ENCODE peak calls at places on chromosomes 5 and 9, in ten cellular contexts. O, J, S, K, L, Q, M, D, H and T are unnamed samples.

GRCh38 chr9:8627944-8628679 is 828.5 kb upstream of the DMAC1 start:
- DNase-seq in S (no peak), H (no peak), J (no peak), L (no peak), Q (no peak), K (no peak), O (no peak), D (no peak), M (no peak), T (no peak)

GRCh38 chr5:151310932-151311331 is 7.4 kb upstream of the SLC36A3 start:
- DNase-seq in H (no peak), J (no peak), S (no peak), D (no peak), Q (no peak), L (no peak), M (no peak), K (no peak), O (no peak), T (no peak)

GRCh38 chr5:178471666-178472065 is 118.5 kb downstream of the COL23A1 start:
- DNase-seq in S (no peak), K (no peak), D (no peak), J (no peak), H (no peak), Q (no peak), L (peak), O (no peak), M (no peak), T (no peak)

GRCh38 chr5:99285606-99286005 is 356.8 kb upstream of the CHD1 start:
- DNase-seq in D (no peak), K (no peak), J (no peak), S (no peak), M (no peak), Q (no peak), O (no peak), H (no peak), L (no peak), T (no peak)

GRCh38 chr5:53069626-53070025 is 39.9 kb downstream of the MOCS2 start:
- DNase-seq in O (no peak), L (no peak), H (no peak), K (no peak), S (no peak), D (no peak), M (peak), J (no peak), Q (no peak), T (no peak)

GRCh38 chr9:126532951-126533910 is 80.5 kb upstream of the LMX1B start:
- DNase-seq in M (no peak), K (no peak), S (no peak), J (no peak), L (no peak), H (no peak), Q (no peak), O (no peak), D (peak), T (no peak)

GRCh38 chr5:167804512-167805220 is 486.8 kb upstream of the WWC1 start:
- DNase-seq in M (no peak), J (no peak), S (no peak), L (no peak), K (no peak), O (no peak), H (no peak), Q (no peak), D (no peak), T (no peak)

GRCh38 chr9:20844916-20845315 is 160.9 kb downstream of the FOCAD start:
- DNase-seq in D (no peak), O (no peak), H (no peak), M (peak), Q (no peak), K (no peak), J (no peak), L (no peak), S (no peak), T (no peak)

GRCh38 chr9:32554107-32554506 is 1.7 kb upstream of the TOPORS start:
- DNase-seq in L (no peak), M (peak), O (no peak), S (no peak), H (no peak), Q (no peak), J (no peak), K (no peak), D (no peak), T (no peak)

GRCh38 chr9:119793272-119793671 is 424.0 kb upstream of the BRINP1 start:
- DNase-seq in M (no peak), S (no peak), Q (no peak), K (no peak), D (no peak), O (no peak), L (no peak), H (no peak), J (no peak), T (no peak)

GRCh38 chr9:69961834-69962233 is 81.8 kb upstream of the MAMDC2 start:
- DNase-seq in O (no peak), H (peak), K (no peak), S (no peak), D (no peak), Q (no peak), M (no peak), L (no peak), J (no peak), T (no peak)

GRCh38 chr9:102273952-102274351 is 535.5 kb upstream of the GRIN3A start:
- DNase-seq in M (no peak), O (no peak), H (no peak), Q (no peak), L (no peak), J (no peak), S (no peak), D (no peak), K (no peak), T (no peak)

GRCh38 chr9:38018964-38019602 is 49.9 kb downstream of the SHB start:
- DNase-seq in O (no peak), J (no peak), Q (no peak), L (no peak), M (peak), H (peak), K (no peak), D (no peak), S (no peak), T (no peak)

GRCh38 chr5:167629634-167630033 is 661.8 kb upstream of the WWC1 start:
- DNase-seq in K (no peak), H (no peak), L (no peak), Q (no peak), O (no peak), D (no peak), J (no peak), M (no peak), S (no peak), T (no peak)

GRCh38 chr5:102539598-102539997 is 40.8 kb upstream of the SLCO6A1 start:
- DNase-seq in H (no peak), M (no peak), D (no peak), K (no peak), O (no peak), J (peak), S (no peak), Q (no peak), L (no peak), T (no peak)

GRCh38 chr9:73162987-73163763 is 11.5 kb downstream of the ANXA1 start:
- DNase-seq in M (no peak), O (no peak), J (no peak), Q (no peak), D (no peak), S (no peak), K (no peak), L (no peak), H (no peak), T (no peak)

GRCh38 chr9:81629440-81629839 is 59.9 kb downstream of the TLE1 start:
- DNase-seq in D (no peak), K (no peak), H (no peak), M (no peak), O (no peak), L (no peak), S (no peak), J (no peak), Q (no peak), T (no peak)

GRCh38 chr9:19732570-19732969 is 56.3 kb downstream of the SLC24A2 start:
- DNase-seq in H (no peak), O (no peak), J (no peak), S (no peak), Q (no peak), K (no peak), L (no peak), D (no peak), M (no peak), T (no peak)

GRCh38 chr9:7186175-7186574 is 428.4 kb downstream of the KDM4C start:
- DNase-seq in K (peak), J (no peak), O (no peak), D (no peak), M (peak), L (no peak), S (no peak), H (no peak), Q (peak), T (no peak)

GRCh38 chr5:180779985-180780610 is 22.5 kb downstream of the MGAT1 start:
- DNase-seq in M (no peak), S (no peak), O (no peak), J (no peak), H (no peak), D (no peak), L (no peak), Q (no peak), K (no peak), T (no peak)

GRCh38 chr5:145971108-145971507 is 34.7 kb downstream of the SH3RF2 start:
- DNase-seq in K (no peak), O (no peak), M (peak), L (no peak), Q (no peak), J (no peak), S (no peak), D (no peak), H (no peak), T (no peak)

GRCh38 chr9:9362332-9362731 is 1250.5 kb downstream of the PTPRD start:
- DNase-seq in S (no peak), H (no peak), K (no peak), D (no peak), L (no peak), M (no peak), Q (no peak), J (no peak), O (no peak), T (no peak)

DNA sequence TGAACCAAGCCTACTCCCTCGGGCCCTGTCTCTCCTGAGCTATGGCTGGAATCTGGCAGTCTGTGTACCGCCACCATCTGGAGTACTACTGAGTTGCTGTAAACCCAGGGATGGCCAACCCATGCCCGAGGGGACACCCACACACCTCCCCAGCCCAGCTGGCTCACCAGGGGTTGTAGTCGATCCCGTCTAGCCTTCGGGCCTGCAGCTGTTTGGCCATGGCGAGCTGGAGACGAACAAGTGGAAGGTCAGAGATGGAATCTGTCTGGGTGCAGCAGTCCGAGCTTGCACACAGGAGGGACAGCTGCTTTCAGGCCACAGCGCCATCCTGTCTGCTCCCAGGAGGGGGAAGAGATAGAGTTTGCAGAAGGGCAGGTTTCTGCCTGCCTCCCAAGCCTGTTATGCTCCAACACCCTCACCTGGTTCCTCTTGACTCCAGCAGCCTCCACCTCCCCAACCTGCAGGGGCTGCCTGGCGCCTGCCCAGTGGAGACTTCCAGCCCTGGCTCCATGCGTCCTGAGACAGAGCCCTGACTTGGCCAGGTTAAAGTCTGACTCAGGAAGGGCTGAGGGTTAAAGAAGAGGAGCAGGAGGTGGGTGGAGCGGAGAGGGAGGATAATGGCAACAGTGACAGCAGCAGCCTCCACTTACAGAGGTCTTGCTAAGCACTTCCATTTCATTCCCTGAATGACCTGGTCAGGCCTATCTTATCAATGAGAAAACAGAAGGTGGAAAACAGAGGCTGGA is 15.8 kb upstream of the SPOUT1 start:
- DNase-seq in K (peak), J (no peak), O (no peak), L (peak), Q (no peak), M (no peak), H (no peak), S (no peak), D (no peak), T (no peak)
- TF ChIP-seq CTCF in K (no peak), J (no peak), O (no peak), L (peak), Q (no peak), M (no peak), H (no peak), S (no peak), D (no peak), T (no peak)

GRCh38 chr5:69170969-69171368 is 4.0 kb downstream of the CCNB1 start:
- DNase-seq in L (no peak), M (no peak), J (no peak), D (no peak), O (no peak), H (no peak), K (no peak), Q (no peak), S (no peak), T (no peak)

GRCh38 chr5:69167488-69167845 is 517 bp downstream of the CCNB1 start:
- DNase-seq in O (no peak), S (no peak), D (no peak), J (no peak), M (peak), L (no peak), Q (no peak), K (no peak), H (no peak), T (peak)

GRCh38 chr5:69166686-69167487 is at the start of gene CCNB1:
- DNase-seq in S (peak), Q (peak), J (peak), H (peak), K (peak), D (peak), M (peak), L (peak), O (peak), T (peak)
- TF ChIP-seq CTCF in S (no peak), Q (no peak), J (no peak), H (no peak), K (no peak), D (peak), M (no peak), L (no peak), O (no peak), T (no peak)

GRCh38 chr5:90849939-90850338 is 291.3 kb downstream of the ADGRV1 start:
- DNase-seq in H (no peak), Q (no peak), O (no peak), S (no peak), L (no peak), J (no peak), D (no peak), K (no peak), M (no peak), T (no peak)
- TF ChIP-seq CTCF in H (no peak), Q (no peak), O (no peak), S (no peak), L (no peak), J (no peak), D (no peak), K (no peak), M (no peak), T (no peak)

GRCh38 chr9:134643306-134643705 is 1.7 kb downstream of the COL5A1 start:
- DNase-seq in D (no peak), O (no peak), Q (no peak), K (no peak), L (no peak), H (no peak), J (no peak), S (no peak), M (peak), T (no peak)

GRCh38 chr9:134641173-134641985 is at the start of gene COL5A1:
- DNase-seq in J (no peak), O (no peak), D (peak), S (no peak), L (peak), H (no peak), Q (peak), M (peak), K (peak), T (peak)

GRCh38 chr9:134640491-134641172 is 971 bp upstream of the COL5A1 start:
- DNase-seq in L (no peak), S (no peak), O (no peak), K (no peak), H (no peak), D (no peak), M (no peak), J (no peak), Q (no peak), T (no peak)

GRCh38 chr9:134641989-134642384 is 384 bp downstream of the COL5A1 start:
- DNase-seq in S (no peak), M (no peak), J (no peak), K (no peak), Q (no peak), L (no peak), D (no peak), H (no peak), O (no peak), T (no peak)

DNA sequence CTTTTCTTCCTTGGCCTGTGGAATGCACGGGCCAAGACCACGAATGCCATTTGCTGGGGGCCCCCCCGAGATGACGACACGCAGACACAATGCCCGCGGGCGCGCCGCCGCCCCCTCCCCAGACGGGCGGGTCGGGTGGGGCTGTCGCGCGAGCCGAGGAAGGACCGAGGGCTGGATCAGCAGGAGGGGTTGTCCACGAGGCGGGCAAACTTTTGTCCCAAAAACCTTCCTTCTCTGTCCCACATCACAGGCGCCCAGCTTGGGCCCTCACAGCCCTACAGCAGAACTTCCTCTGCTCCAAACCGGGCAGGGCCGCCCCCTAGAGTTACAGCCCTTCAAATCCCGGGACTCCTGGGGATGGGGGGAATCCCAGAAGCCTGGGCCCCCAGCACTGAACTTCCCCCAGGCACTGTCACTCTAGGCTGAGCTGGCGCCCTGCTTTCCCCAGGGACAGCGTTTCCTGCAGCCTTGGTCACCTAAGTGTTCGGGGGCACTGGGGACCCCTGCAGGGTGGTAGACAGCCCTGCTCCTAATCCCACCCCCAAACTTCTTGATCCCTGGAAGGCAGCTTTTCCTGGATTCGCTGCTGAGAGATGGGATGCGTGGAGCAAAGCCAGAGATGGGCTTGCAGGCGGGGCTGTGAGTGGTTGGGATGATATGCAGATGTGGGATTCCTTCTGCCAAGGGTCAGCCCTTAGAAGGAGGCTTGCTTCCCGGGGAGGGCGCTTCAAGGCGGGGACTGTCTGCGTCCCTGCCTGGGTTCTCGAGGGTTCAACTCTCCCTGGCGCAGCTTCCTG is 980 bp downstream of the COL5A1 start:
- DNase-seq in D (no peak), K (peak), M (peak), H (no peak), L (peak), S (no peak), O (no peak), J (no peak), Q (peak), T (peak)
- TF ChIP-seq CTCF in D (no peak), K (no peak), M (peak), H (no peak), L (no peak), S (no peak), O (no peak), J (no peak), Q (no peak), T (no peak)

DNA sequence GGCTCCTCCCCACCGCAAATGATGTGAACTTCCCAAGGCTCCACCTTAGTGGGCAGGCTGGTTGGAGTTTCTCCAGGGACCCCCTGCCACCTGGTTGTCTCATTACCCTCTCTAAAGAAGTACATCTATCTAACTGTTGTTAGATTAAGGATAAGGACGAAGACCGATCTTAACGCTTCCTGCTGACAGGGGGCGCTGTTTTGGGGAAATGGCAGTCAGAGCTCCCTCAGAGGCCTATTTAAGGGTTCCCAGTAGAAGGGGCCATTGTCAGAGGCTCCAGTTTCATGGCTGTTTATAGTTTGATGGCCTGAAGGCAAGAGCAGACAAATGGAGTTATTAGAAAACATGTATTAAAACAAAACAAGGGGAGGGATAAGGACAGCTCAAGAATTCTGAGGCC is 100.1 kb downstream of the SPEF2 start:
- DNase-seq in H (no peak), J (no peak), K (peak), D (no peak), O (no peak), M (no peak), S (no peak), L (no peak), Q (no peak), T (no peak)
- TF ChIP-seq CTCF in H (no peak), J (no peak), K (no peak), D (no peak), O (no peak), M (no peak), S (no peak), L (no peak), Q (no peak), T (no peak)

GRCh38 chr9:124038239-124038638 is 26.7 kb downstream of the LHX2 start:
- DNase-seq in M (no peak), O (no peak), Q (no peak), L (no peak), J (no peak), K (no peak), D (no peak), H (no peak), S (no peak), T (no peak)

GRCh38 chr9:124040186-124040920 is 28.8 kb downstream of the LHX2 start:
- DNase-seq in S (no peak), Q (no peak), H (no peak), O (no peak), D (no peak), L (peak), J (no peak), K (no peak), M (no peak), T (no peak)

GRCh38 chr9:124036578-124036977 is 25.0 kb downstream of the LHX2 start:
- DNase-seq in J (no peak), D (no peak), K (no peak), Q (no peak), M (no peak), O (no peak), L (no peak), H (no peak), S (no peak), T (no peak)

GRCh38 chr9:124038790-124039633 is 27.4 kb downstream of the LHX2 start:
- DNase-seq in O (no peak), D (no peak), Q (no peak), H (no peak), L (no peak), M (no peak), J (no peak), S (no peak), K (no peak), T (no peak)

GRCh38 chr9:124037790-124038189 is 26.2 kb downstream of the LHX2 start:
- DNase-seq in Q (no peak), D (no peak), M (no peak), S (no peak), K (no peak), L (no peak), J (no peak), H (no peak), O (no peak), T (no peak)
- TF ChIP-seq CTCF in Q (no peak), D (no peak), M (peak), S (no peak), K (no peak), L (peak), J (no peak), H (no peak), O (no peak), T (no peak)

GRCh38 chr5:171162602-171163001 is 146.4 kb upstream of the TLX3 start:
- DNase-seq in Q (no peak), M (peak), O (no peak), D (no peak), L (peak), S (no peak), K (peak), J (peak), H (no peak), T (peak)
- TF ChIP-seq CTCF in Q (peak), M (peak), O (no peak), D (no peak), L (peak), S (peak), K (peak), J (peak), H (no peak), T (peak)

GRCh38 chr5:39148983-39149534 is 70.3 kb downstream of the FYB1 start:
- DNase-seq in S (no peak), D (no peak), J (no peak), Q (no peak), O (no peak), K (no peak), L (no peak), H (no peak), M (peak), T (no peak)
- TF ChIP-seq CTCF in S (peak), D (peak), J (no peak), Q (peak), O (no peak), K (no peak), L (no peak), H (peak), M (no peak), T (peak)

GRCh38 chr9:22098636-22099332 is 89.7 kb upstream of the CDKN2B start:
- DNase-seq in D (no peak), J (no peak), H (no peak), L (no peak), M (peak), Q (peak), S (no peak), O (no peak), K (no peak), T (no peak)

GRCh38 chr9:22097712-22098111 is 88.6 kb upstream of the CDKN2B start:
- DNase-seq in H (peak), O (no peak), D (no peak), L (no peak), S (no peak), M (peak), J (no peak), Q (no peak), K (no peak), T (no peak)

GRCh38 chr9:22102347-22103053 is 93.4 kb upstream of the CDKN2B start:
- DNase-seq in H (no peak), K (no peak), S (no peak), D (no peak), J (no peak), L (no peak), M (no peak), Q (no peak), O (no peak), T (no peak)

GRCh38 chr9:22103650-22104575 is 94.8 kb upstream of the CDKN2B start:
- DNase-seq in O (no peak), D (no peak), M (peak), H (peak), K (no peak), S (no peak), Q (peak), J (no peak), L (no peak), T (no peak)

GRCh38 chr9:22100626-22101025 is 91.5 kb upstream of the CDKN2B start:
- DNase-seq in H (no peak), M (no peak), K (no peak), J (no peak), Q (no peak), L (no peak), O (no peak), D (no peak), S (no peak), T (no peak)
- TF ChIP-seq CTCF in H (no peak), M (no peak), K (peak), J (no peak), Q (no peak), L (no peak), O (no peak), D (peak), S (peak), T (peak)